ENCODE peak calls at places on chromosomes 13 and 19, in seven cellular contexts. One of them, this sample, is unnamed.

GRCh38 chr19:19463348-19464117 is 51.8 kb downstream of the TSSK6 start:
- DNase-seq in endothelial cell of umbilical vein: peak
- DNase-seq in HepG2: no peak
- DNase-seq in upper lobe of left lung: no peak
- DNase-seq in HCT116: no peak
- DNase-seq in breast epithelium: no peak
- DNase-seq in SK-N-SH: no peak
- DNase-seq in this sample: no peak

GRCh38 chr19:50893047-50893737 is 18.0 kb downstream of the KLK4 start:
- DNase-seq in endothelial cell of umbilical vein: no peak
- DNase-seq in HepG2: no peak
- DNase-seq in upper lobe of left lung: no peak
- DNase-seq in HCT116: peak
- DNase-seq in breast epithelium: no peak
- DNase-seq in SK-N-SH: peak
- DNase-seq in this sample: no peak

GRCh38 chr19:44212865-44213346 is 574 bp downstream of the ZNF227 start:
- DNase-seq in endothelial cell of umbilical vein: peak
- DNase-seq in HepG2: peak
- DNase-seq in upper lobe of left lung: no peak
- DNase-seq in HCT116: no peak
- DNase-seq in breast epithelium: no peak
- DNase-seq in SK-N-SH: peak
- DNase-seq in this sample: no peak

GRCh38 chr19:47109177-47109540 is 4.4 kb downstream of the ZC3H4 start:
- DNase-seq in endothelial cell of umbilical vein: no peak
- DNase-seq in HepG2: no peak
- DNase-seq in upper lobe of left lung: no peak
- DNase-seq in HCT116: no peak
- DNase-seq in breast epithelium: no peak
- DNase-seq in SK-N-SH: no peak
- DNase-seq in this sample: no peak

GRCh38 chr19:33722456-33723239 is 74.0 kb upstream of the KCTD15 start:
- DNase-seq in endothelial cell of umbilical vein: no peak
- DNase-seq in HepG2: no peak
- DNase-seq in upper lobe of left lung: no peak
- DNase-seq in HCT116: no peak
- DNase-seq in breast epithelium: no peak
- DNase-seq in SK-N-SH: peak
- DNase-seq in this sample: no peak

GRCh38 chr19:34226036-34226435 is 28.3 kb upstream of the GARRE1 start:
- DNase-seq in endothelial cell of umbilical vein: no peak
- DNase-seq in HepG2: no peak
- DNase-seq in upper lobe of left lung: no peak
- DNase-seq in HCT116: no peak
- DNase-seq in breast epithelium: no peak
- DNase-seq in SK-N-SH: no peak
- DNase-seq in this sample: no peak

GRCh38 chr13:69524459-69525155 is 583.0 kb upstream of the ATXN8OS start:
- DNase-seq in endothelial cell of umbilical vein: no peak
- DNase-seq in HepG2: no peak
- DNase-seq in upper lobe of left lung: no peak
- DNase-seq in HCT116: no peak
- DNase-seq in breast epithelium: no peak
- DNase-seq in SK-N-SH: no peak
- DNase-seq in this sample: no peak

GRCh38 chr13:100537486-100537885 is 51.1 kb downstream of the GGACT start:
- DNase-seq in endothelial cell of umbilical vein: no peak
- DNase-seq in HepG2: no peak
- DNase-seq in upper lobe of left lung: no peak
- DNase-seq in HCT116: no peak
- DNase-seq in breast epithelium: no peak
- DNase-seq in SK-N-SH: no peak
- DNase-seq in this sample: no peak

GRCh38 chr13:71464673-71465072 is 402.3 kb downstream of the DACH1 start:
- DNase-seq in endothelial cell of umbilical vein: peak
- DNase-seq in HepG2: no peak
- DNase-seq in upper lobe of left lung: no peak
- DNase-seq in HCT116: no peak
- DNase-seq in breast epithelium: no peak
- DNase-seq in SK-N-SH: no peak
- DNase-seq in this sample: no peak

GRCh38 chr13:36302289-36302688 is 4.7 kb upstream of the CCDC169 start:
- DNase-seq in endothelial cell of umbilical vein: no peak
- DNase-seq in HepG2: no peak
- DNase-seq in upper lobe of left lung: no peak
- DNase-seq in HCT116: no peak
- DNase-seq in breast epithelium: no peak
- DNase-seq in SK-N-SH: no peak
- DNase-seq in this sample: no peak

GRCh38 chr13:74388626-74389025 is 254.4 kb upstream of the KLF12 start:
- DNase-seq in endothelial cell of umbilical vein: no peak
- DNase-seq in HepG2: peak
- DNase-seq in upper lobe of left lung: no peak
- DNase-seq in HCT116: no peak
- DNase-seq in breast epithelium: no peak
- DNase-seq in SK-N-SH: no peak
- DNase-seq in this sample: no peak

GRCh38 chr13:111363121-111363520 is 42.7 kb downstream of the TEX29 start:
- DNase-seq in endothelial cell of umbilical vein: no peak
- DNase-seq in HepG2: no peak
- DNase-seq in upper lobe of left lung: no peak
- DNase-seq in HCT116: no peak
- DNase-seq in breast epithelium: no peak
- DNase-seq in SK-N-SH: no peak
- DNase-seq in this sample: no peak

GRCh38 chr13:24272452-24273161 is 36.8 kb upstream of the C1QTNF9 start:
- DNase-seq in endothelial cell of umbilical vein: no peak
- DNase-seq in HepG2: no peak
- DNase-seq in upper lobe of left lung: no peak
- DNase-seq in HCT116: no peak
- DNase-seq in breast epithelium: no peak
- DNase-seq in SK-N-SH: peak
- DNase-seq in this sample: no peak

GRCh38 chr19:46880440-46880839 is 19.6 kb downstream of the ARHGAP35 start:
- DNase-seq in endothelial cell of umbilical vein: no peak
- DNase-seq in HepG2: no peak
- DNase-seq in upper lobe of left lung: no peak
- DNase-seq in HCT116: no peak
- DNase-seq in breast epithelium: no peak
- DNase-seq in SK-N-SH: no peak
- DNase-seq in this sample: no peak

GRCh38 chr13:112715715-112716460 is 26.1 kb downstream of the ATP11A start:
- DNase-seq in endothelial cell of umbilical vein: no peak
- DNase-seq in HepG2: no peak
- DNase-seq in upper lobe of left lung: no peak
- DNase-seq in HCT116: no peak
- DNase-seq in breast epithelium: no peak
- DNase-seq in SK-N-SH: no peak
- DNase-seq in this sample: peak

GRCh38 chr13:77422724-77423123 is 95.8 kb upstream of the MYCBP2 start:
- DNase-seq in endothelial cell of umbilical vein: no peak
- DNase-seq in HepG2: no peak
- DNase-seq in upper lobe of left lung: no peak
- DNase-seq in HCT116: no peak
- DNase-seq in breast epithelium: no peak
- DNase-seq in SK-N-SH: no peak
- DNase-seq in this sample: no peak

GRCh38 chr19:45340232-45340898 is at the start of gene KLC3:
- DNase-seq in endothelial cell of umbilical vein: no peak
- DNase-seq in HepG2: no peak
- DNase-seq in upper lobe of left lung: peak
- DNase-seq in HCT116: peak
- DNase-seq in breast epithelium: no peak
- DNase-seq in SK-N-SH: peak
- DNase-seq in this sample: no peak

GRCh38 chr13:100630564-100630963 is 42.0 kb upstream of the GGACT start:
- DNase-seq in endothelial cell of umbilical vein: peak
- DNase-seq in HepG2: peak
- DNase-seq in upper lobe of left lung: no peak
- DNase-seq in HCT116: no peak
- DNase-seq in breast epithelium: no peak
- DNase-seq in SK-N-SH: no peak
- DNase-seq in this sample: no peak

GRCh38 chr13:112242777-112243176 is 133.4 kb upstream of the SPACA7 start:
- DNase-seq in endothelial cell of umbilical vein: no peak
- DNase-seq in HepG2: no peak
- DNase-seq in upper lobe of left lung: no peak
- DNase-seq in HCT116: no peak
- DNase-seq in breast epithelium: no peak
- DNase-seq in SK-N-SH: no peak
- DNase-seq in this sample: no peak

GRCh38 chr13:33265133-33265532 is 20.4 kb downstream of the STARD13 start:
- DNase-seq in endothelial cell of umbilical vein: no peak
- DNase-seq in HepG2: no peak
- DNase-seq in upper lobe of left lung: no peak
- DNase-seq in HCT116: no peak
- DNase-seq in breast epithelium: no peak
- DNase-seq in SK-N-SH: no peak
- DNase-seq in this sample: no peak
- H3K4me3 ChIP-seq in endothelial cell of umbilical vein: no peak
- H3K4me3 ChIP-seq in HepG2: no peak
- H3K4me3 ChIP-seq in upper lobe of left lung: no peak
- H3K4me3 ChIP-seq in HCT116: no peak
- H3K4me3 ChIP-seq in breast epithelium: no peak
- H3K4me3 ChIP-seq in SK-N-SH: no peak
- H3K4me3 ChIP-seq in this sample: no peak

DNA sequence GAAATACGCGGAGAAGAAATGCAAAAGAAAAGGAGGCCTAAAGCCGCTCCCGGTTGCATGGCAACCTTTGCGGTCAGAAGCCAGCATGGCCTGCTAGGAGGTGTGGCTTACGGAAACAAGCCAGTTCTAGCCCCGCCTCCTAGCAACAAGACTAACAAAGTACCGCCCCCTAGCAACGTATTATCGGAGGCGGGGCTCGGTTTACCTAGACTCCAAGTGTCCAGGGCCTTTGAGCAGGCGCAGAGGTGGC is 438 bp upstream of the CYTH2 start:
- DNase-seq in endothelial cell of umbilical vein: no peak
- DNase-seq in HepG2: no peak
- DNase-seq in upper lobe of left lung: no peak
- DNase-seq in HCT116: no peak
- DNase-seq in breast epithelium: no peak
- DNase-seq in SK-N-SH: no peak
- DNase-seq in this sample: peak
- TF ChIP-seq POLR2AphosphoS5 in endothelial cell of umbilical vein: no peak
- TF ChIP-seq POLR2AphosphoS5 in HepG2: no peak
- TF ChIP-seq POLR2AphosphoS5 in upper lobe of left lung: peak
- TF ChIP-seq POLR2AphosphoS5 in HCT116: no peak
- TF ChIP-seq POLR2AphosphoS5 in breast epithelium: no peak
- TF ChIP-seq POLR2AphosphoS5 in SK-N-SH: no peak
- TF ChIP-seq POLR2AphosphoS5 in this sample: no peak

GRCh38 chr13:98513837-98514236 is 63.1 kb downstream of the STK24 start:
- DNase-seq in endothelial cell of umbilical vein: no peak
- DNase-seq in HepG2: no peak
- DNase-seq in upper lobe of left lung: no peak
- DNase-seq in HCT116: no peak
- DNase-seq in breast epithelium: no peak
- DNase-seq in SK-N-SH: no peak
- DNase-seq in this sample: no peak
- H3K4me3 ChIP-seq in endothelial cell of umbilical vein: no peak
- H3K4me3 ChIP-seq in HepG2: no peak
- H3K4me3 ChIP-seq in upper lobe of left lung: no peak
- H3K4me3 ChIP-seq in HCT116: no peak
- H3K4me3 ChIP-seq in breast epithelium: no peak
- H3K4me3 ChIP-seq in SK-N-SH: no peak
- H3K4me3 ChIP-seq in this sample: no peak

GRCh38 chr19:40054632-40055031 is 1.4 kb downstream of the ZNF780B start:
- DNase-seq in endothelial cell of umbilical vein: no peak
- DNase-seq in HepG2: no peak
- DNase-seq in upper lobe of left lung: no peak
- DNase-seq in HCT116: no peak
- DNase-seq in breast epithelium: no peak
- DNase-seq in SK-N-SH: peak
- DNase-seq in this sample: no peak

GRCh38 chr19:40057166-40057565 is 1.1 kb upstream of the ZNF780B start:
- DNase-seq in endothelial cell of umbilical vein: no peak
- DNase-seq in HepG2: no peak
- DNase-seq in upper lobe of left lung: no peak
- DNase-seq in HCT116: no peak
- DNase-seq in breast epithelium: no peak
- DNase-seq in SK-N-SH: no peak
- DNase-seq in this sample: no peak

GRCh38 chr19:40055049-40055448 is 982 bp downstream of the ZNF780B start:
- DNase-seq in endothelial cell of umbilical vein: no peak
- DNase-seq in HepG2: no peak
- DNase-seq in upper lobe of left lung: peak
- DNase-seq in HCT116: no peak
- DNase-seq in breast epithelium: no peak
- DNase-seq in SK-N-SH: peak
- DNase-seq in this sample: no peak

GRCh38 chr19:40056505-40056904 is 474 bp upstream of the ZNF780B start:
- DNase-seq in endothelial cell of umbilical vein: no peak
- DNase-seq in HepG2: no peak
- DNase-seq in upper lobe of left lung: no peak
- DNase-seq in HCT116: no peak
- DNase-seq in breast epithelium: no peak
- DNase-seq in SK-N-SH: no peak
- DNase-seq in this sample: no peak

DNA sequence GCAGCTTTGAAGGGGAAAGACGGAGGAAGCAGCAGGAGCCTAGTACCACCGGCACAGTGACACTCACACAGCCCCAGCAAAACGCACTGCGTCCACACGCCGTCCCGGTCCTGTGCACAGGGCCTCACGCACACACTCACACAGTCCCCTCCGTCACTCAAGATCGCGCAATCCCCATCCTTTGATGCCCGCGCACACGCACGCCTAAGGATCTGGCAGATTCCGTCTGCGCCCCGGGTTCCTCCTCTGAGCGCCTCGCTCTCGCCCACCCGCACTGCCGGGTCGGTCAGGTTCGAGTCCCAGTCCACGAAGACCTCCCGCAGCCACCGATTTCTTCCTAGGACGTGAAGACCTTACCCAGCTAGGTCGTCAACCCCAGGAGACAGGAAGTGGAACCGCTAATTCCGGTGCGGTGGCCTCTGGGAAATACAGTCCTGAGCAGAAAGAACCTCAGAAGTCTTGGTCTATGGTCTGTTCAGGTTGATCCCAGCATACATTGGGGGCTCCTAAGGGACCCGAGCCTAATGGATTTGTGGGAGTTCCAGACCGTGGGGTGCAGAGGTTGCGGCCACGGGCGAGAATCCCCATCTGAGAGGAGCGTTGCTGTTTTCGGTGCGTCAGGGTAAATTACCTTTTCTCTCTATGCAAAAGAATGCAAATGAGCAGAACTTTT is at the start of gene ZNF780B:
- DNase-seq in endothelial cell of umbilical vein: peak
- DNase-seq in HepG2: peak
- DNase-seq in upper lobe of left lung: peak
- DNase-seq in HCT116: peak
- DNase-seq in breast epithelium: peak
- DNase-seq in SK-N-SH: peak
- DNase-seq in this sample: peak
- TF ChIP-seq POLR2AphosphoS5 in endothelial cell of umbilical vein: peak
- TF ChIP-seq POLR2AphosphoS5 in HepG2: peak
- TF ChIP-seq POLR2AphosphoS5 in upper lobe of left lung: peak
- TF ChIP-seq POLR2AphosphoS5 in HCT116: peak
- TF ChIP-seq POLR2AphosphoS5 in breast epithelium: no peak
- TF ChIP-seq POLR2AphosphoS5 in SK-N-SH: peak
- TF ChIP-seq POLR2AphosphoS5 in this sample: no peak